ENCODE peak calls at places on chromosomes 3 and 15, in ten cellular contexts. One of them, this sample, is unnamed.

GRCh38 chr15:53758412-53758811 is 1.1 kb downstream of the WDR72 start:
- DNase-seq in erythroblast: no peak
- DNase-seq in non-pigmented ciliary epithelial cell: no peak
- DNase-seq in adipocyte: no peak
- DNase-seq in stomach: no peak
- DNase-seq in colonic mucosa: no peak
- DNase-seq in stromal cell of bone marrow: no peak
- DNase-seq in fibroblast of villous mesenchyme: no peak
- DNase-seq in AG04450: no peak
- DNase-seq in mesenchymal stem cell: no peak
- DNase-seq in this sample: no peak

GRCh38 chr15:78616506-78616905 is 4.3 kb downstream of the CHRNA3 start:
- DNase-seq in erythroblast: no peak
- DNase-seq in non-pigmented ciliary epithelial cell: no peak
- DNase-seq in adipocyte: no peak
- DNase-seq in stomach: peak; percentile 4
- DNase-seq in colonic mucosa: no peak
- DNase-seq in stromal cell of bone marrow: no peak
- DNase-seq in fibroblast of villous mesenchyme: no peak
- DNase-seq in AG04450: no peak
- DNase-seq in mesenchymal stem cell: no peak
- DNase-seq in this sample: no peak

GRCh38 chr3:105513042-105513441 is 146.3 kb downstream of the ALCAM start:
- DNase-seq in erythroblast: no peak
- DNase-seq in non-pigmented ciliary epithelial cell: peak; percentile 53
- DNase-seq in adipocyte: peak; percentile 68
- DNase-seq in stomach: no peak
- DNase-seq in colonic mucosa: no peak
- DNase-seq in stromal cell of bone marrow: no peak
- DNase-seq in fibroblast of villous mesenchyme: no peak
- DNase-seq in AG04450: peak; percentile 32
- DNase-seq in mesenchymal stem cell: no peak
- DNase-seq in this sample: peak; percentile 82

GRCh38 chr3:82467051-82467450 is 705.6 kb upstream of the GBE1 start:
- DNase-seq in erythroblast: no peak
- DNase-seq in non-pigmented ciliary epithelial cell: no peak
- DNase-seq in adipocyte: no peak
- DNase-seq in stomach: no peak
- DNase-seq in colonic mucosa: no peak
- DNase-seq in stromal cell of bone marrow: no peak
- DNase-seq in fibroblast of villous mesenchyme: no peak
- DNase-seq in AG04450: no peak
- DNase-seq in mesenchymal stem cell: no peak
- DNase-seq in this sample: no peak

GRCh38 chr15:101501703-101502373 is 12.3 kb upstream of the PCSK6 start:
- DNase-seq in erythroblast: peak; percentile 75
- DNase-seq in non-pigmented ciliary epithelial cell: no peak
- DNase-seq in adipocyte: peak; percentile 34
- DNase-seq in stomach: peak; percentile 48
- DNase-seq in colonic mucosa: no peak
- DNase-seq in stromal cell of bone marrow: no peak
- DNase-seq in fibroblast of villous mesenchyme: peak; percentile 36
- DNase-seq in AG04450: no peak
- DNase-seq in mesenchymal stem cell: no peak
- DNase-seq in this sample: no peak

GRCh38 chr15:74365619-74366445 is 1.6 kb downstream of the CYP11A1 start:
- DNase-seq in erythroblast: peak; percentile 24
- DNase-seq in non-pigmented ciliary epithelial cell: no peak
- DNase-seq in adipocyte: peak; percentile 67
- DNase-seq in stomach: no peak
- DNase-seq in colonic mucosa: no peak
- DNase-seq in stromal cell of bone marrow: peak; percentile 48
- DNase-seq in fibroblast of villous mesenchyme: peak; percentile 71
- DNase-seq in AG04450: no peak
- DNase-seq in mesenchymal stem cell: peak; percentile 61
- DNase-seq in this sample: peak; percentile 59

GRCh38 chr15:48242531-48242930 is 36.4 kb downstream of the SLC12A1 start:
- DNase-seq in erythroblast: no peak
- DNase-seq in non-pigmented ciliary epithelial cell: no peak
- DNase-seq in adipocyte: no peak
- DNase-seq in stomach: no peak
- DNase-seq in colonic mucosa: no peak
- DNase-seq in stromal cell of bone marrow: no peak
- DNase-seq in fibroblast of villous mesenchyme: no peak
- DNase-seq in AG04450: no peak
- DNase-seq in mesenchymal stem cell: no peak
- DNase-seq in this sample: no peak

GRCh38 chr3:165446555-165446954 is 250.4 kb upstream of the SLITRK3 start:
- DNase-seq in erythroblast: no peak
- DNase-seq in non-pigmented ciliary epithelial cell: no peak
- DNase-seq in adipocyte: no peak
- DNase-seq in stomach: no peak
- DNase-seq in colonic mucosa: no peak
- DNase-seq in stromal cell of bone marrow: no peak
- DNase-seq in fibroblast of villous mesenchyme: no peak
- DNase-seq in AG04450: no peak
- DNase-seq in mesenchymal stem cell: no peak
- DNase-seq in this sample: no peak